ENCODE peak calls at places on chromosomes 3 and 15, in four cellular contexts. O is mesendoderm, A is A549, F is sigmoid colon. V is an unnamed sample.

GRCh38 chr3:156898296-156898880 is 72.2 kb downstream of the LEKR1 start:
- DNase-seq in A (no peak), O (peak; percentile 28), F (no peak), V (no peak)

GRCh38 chr15:25894371-25894902 is 31.3 kb upstream of the ATP10A start:
- DNase-seq in A (no peak), F (no peak), O (no peak), V (no peak)

GRCh38 chr3:9553949-9554513 is 409 bp upstream of the LHFPL4 start:
- DNase-seq in A (no peak), F (no peak), O (peak; percentile 9), V (no peak)

GRCh38 chr3:193975072-193975535 is 160.8 kb upstream of the HES1 start:
- DNase-seq in A (no peak), O (peak; percentile 94), F (no peak), V (peak; percentile 85)

GRCh38 chr3:158539414-158540014 is 31.5 kb upstream of the MLF1 start:
- DNase-seq in F (no peak), A (peak; percentile 6), O (peak; percentile 51), V (no peak)

GRCh38 chr15:95995375-95996168 is 334.9 kb upstream of the NR2F2 start:
- DNase-seq in F (no peak), A (no peak), O (no peak), V (no peak)

GRCh38 chr3:54599741-54600140 is 328.1 kb downstream of the LRTM1 start:
- DNase-seq in F (peak; percentile 69), O (no peak), A (no peak), V (no peak)

GRCh38 chr3:163328680-163329079 is 1749.6 kb downstream of the SI start:
- DNase-seq in A (no peak), F (no peak), O (peak; percentile 51), V (no peak)

GRCh38 chr3:123330441-123330991 is 118.4 kb downstream of the ADCY5 start:
- DNase-seq in O (no peak), A (no peak), F (peak; percentile 81), V (no peak)

GRCh38 chr3:76523337-76523736 is 516.6 kb upstream of the ROBO2 start:
- DNase-seq in A (no peak), O (no peak), F (no peak), V (no peak)

GRCh38 chr15:49225572-49226281 is 55.7 kb downstream of the GALK2 start:
- DNase-seq in A (no peak), F (no peak), O (peak; percentile 92), V (peak; percentile 5)

GRCh38 chr15:80010131-80010673 is 39.2 kb upstream of the BCL2A1 start:
- DNase-seq in A (no peak), F (no peak), O (no peak), V (peak; percentile 56)

GRCh38 chr15:80015156-80015555 is 44.2 kb upstream of the BCL2A1 start:
- DNase-seq in F (no peak), A (no peak), O (no peak), V (no peak)

GRCh38 chr15:80007532-80007931 is 36.5 kb upstream of the BCL2A1 start:
- DNase-seq in O (no peak), F (no peak), A (no peak), V (no peak)

DNA sequence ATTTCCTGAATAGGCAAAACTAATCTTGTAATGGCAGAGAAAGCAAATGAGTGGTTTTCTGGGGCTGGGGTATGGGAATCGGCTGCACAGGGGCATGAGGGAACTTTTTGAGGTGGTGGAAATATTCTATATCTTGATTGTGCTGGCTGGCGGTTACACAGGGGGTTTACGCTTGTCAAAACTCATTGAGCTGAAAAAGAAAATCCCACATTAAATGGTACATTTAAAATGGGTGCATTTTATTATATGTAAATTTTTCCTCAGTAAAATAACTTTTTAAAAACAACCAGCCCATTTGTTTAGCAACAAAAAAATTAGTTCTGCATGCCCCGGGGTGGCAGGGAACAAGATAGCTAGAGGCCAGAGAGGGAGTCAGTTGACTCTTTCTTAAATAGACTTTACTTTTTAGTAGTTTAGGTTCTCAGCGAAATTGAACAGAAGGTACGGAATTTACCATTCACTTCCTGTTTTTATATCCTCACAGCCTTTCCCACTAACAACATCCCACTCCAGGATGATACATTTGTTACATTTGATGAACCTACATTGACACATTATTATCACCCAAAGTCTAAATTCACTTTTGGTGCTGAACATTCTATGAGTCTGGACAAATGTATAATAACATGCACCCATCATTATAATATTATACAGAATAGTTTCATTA is 41.2 kb upstream of the BCL2A1 start:
- DNase-seq in O (no peak), F (no peak), A (no peak), V (no peak)
- H3K27ac ChIP-seq in O (no peak overlapping the region), F (no peak overlapping the region), A (no peak overlapping the region), V (peak overlapping the region; percentile 66)

GRCh38 chr15:27850050-27850449 is 249.1 kb downstream of the OCA2 start:
- DNase-seq in A (no peak), O (no peak), F (no peak), V (no peak)
- H3K27ac ChIP-seq in A (no peak overlapping the region), O (no peak overlapping the region), F (no peak overlapping the region), V (no peak overlapping the region)

DNA sequence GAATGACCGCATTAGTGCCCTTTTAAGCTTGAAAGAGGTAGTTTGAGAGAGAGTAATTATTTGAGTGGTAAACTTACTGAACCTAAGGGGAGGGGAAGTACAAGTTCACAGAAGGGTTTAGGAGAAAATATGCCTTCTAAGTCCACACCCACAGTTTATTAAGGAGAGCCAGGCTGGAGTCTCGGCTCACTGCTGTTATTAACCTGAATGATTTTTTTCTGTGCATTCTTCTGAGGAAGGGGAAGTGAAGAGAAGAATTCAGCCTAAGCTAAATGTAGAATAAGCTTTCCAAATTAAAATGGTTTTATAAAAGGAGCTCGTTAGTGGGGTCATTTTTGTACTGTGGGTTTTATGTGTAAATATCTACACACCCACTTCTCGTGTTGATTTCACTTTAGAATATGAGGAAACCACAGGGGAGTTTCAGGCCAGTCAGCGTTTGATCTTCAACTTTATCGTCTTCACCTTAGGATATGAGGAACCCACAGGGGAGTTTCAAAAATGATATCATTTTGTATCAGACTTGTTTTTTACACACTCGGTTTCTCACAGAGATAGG is 1.5 kb downstream of the WHAMM start:
- DNase-seq in A (no peak), F (no peak), O (no peak), V (no peak)
- H3K27ac ChIP-seq in A (peak overlapping the region; percentile 80), F (peak overlapping the region; percentile 100), O (no peak overlapping the region), V (peak overlapping the region; percentile 80)

GRCh38 chr3:188041193-188041592 is 112.8 kb upstream of the LPP start:
- DNase-seq in A (no peak), F (no peak), O (no peak), V (no peak)
- H3K27ac ChIP-seq in A (no peak overlapping the region), F (no peak overlapping the region), O (no peak overlapping the region), V (no peak overlapping the region)

DNA sequence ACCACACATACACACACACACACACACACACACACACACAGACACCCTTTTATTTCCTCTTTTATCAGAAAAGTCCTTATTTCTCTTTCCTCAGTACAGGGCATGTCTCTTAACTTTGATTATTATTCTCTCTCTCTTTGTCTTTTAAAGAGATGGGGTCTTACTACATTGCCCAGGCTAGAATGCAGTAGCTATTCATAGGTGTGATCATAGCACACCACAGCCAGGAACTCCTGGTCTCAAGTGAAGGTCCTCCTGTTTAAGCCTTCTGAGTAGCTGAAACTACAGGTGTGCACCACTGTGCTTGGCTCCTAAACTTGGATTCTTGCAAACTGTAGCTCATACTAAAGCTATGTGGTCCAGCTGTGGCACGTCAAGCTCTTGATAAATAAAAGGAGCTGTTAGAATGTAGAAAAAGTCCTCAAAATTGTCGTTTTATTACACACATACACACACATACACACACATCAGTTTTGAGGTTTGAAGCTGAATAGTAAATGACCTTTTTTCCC is 7.4 kb downstream of the GOLM2 start:
- DNase-seq in F (no peak), A (no peak), O (no peak), V (no peak)
- H3K27ac ChIP-seq in F (no peak overlapping the region), A (peak overlapping the region; percentile 72), O (no peak overlapping the region), V (peak overlapping the region; percentile 93)

GRCh38 chr3:45986303-45986982 is 9.2 kb downstream of the FYCO1 start:
- DNase-seq in F (peak; percentile 85), A (peak; percentile 53), O (no peak), V (peak; percentile 83)

GRCh38 chr3:45984331-45985312 is 11.0 kb downstream of the FYCO1 start:
- DNase-seq in O (no peak), F (no peak), A (no peak), V (no peak)

GRCh38 chr3:45985532-45986302 is 9.9 kb downstream of the FYCO1 start:
- DNase-seq in F (peak; percentile 78), A (no peak), O (no peak), V (no peak)

GRCh38 chr3:45981321-45982038 is 14.1 kb downstream of the FYCO1 start:
- DNase-seq in F (no peak), O (no peak), A (no peak), V (no peak)

DNA sequence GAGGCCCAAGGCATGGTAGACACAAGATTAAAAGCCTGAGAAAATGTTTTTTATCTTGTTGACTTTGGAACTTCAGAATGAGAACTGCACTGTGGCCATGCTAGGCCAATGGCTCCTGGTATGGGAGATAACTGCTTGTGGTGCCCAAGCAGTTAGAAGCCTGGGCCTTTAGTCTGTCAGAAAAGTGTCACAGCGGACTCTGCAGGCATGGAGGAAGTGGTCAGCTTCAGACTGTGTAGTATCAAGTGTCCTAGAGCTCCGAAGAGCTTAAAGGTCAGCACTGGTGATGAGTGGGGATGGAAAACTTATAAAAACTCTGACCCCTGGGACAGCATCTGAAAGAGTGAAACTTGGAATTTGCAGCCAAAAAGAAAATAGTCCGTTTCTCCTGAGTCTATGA is 11.8 kb downstream of the FYCO1 start:
- DNase-seq in F (no peak), A (no peak), O (no peak), V (no peak)
- H3K27ac ChIP-seq in F (peak overlapping the region; percentile 93), A (no peak overlapping the region), O (no peak overlapping the region), V (no peak overlapping the region)

DNA sequence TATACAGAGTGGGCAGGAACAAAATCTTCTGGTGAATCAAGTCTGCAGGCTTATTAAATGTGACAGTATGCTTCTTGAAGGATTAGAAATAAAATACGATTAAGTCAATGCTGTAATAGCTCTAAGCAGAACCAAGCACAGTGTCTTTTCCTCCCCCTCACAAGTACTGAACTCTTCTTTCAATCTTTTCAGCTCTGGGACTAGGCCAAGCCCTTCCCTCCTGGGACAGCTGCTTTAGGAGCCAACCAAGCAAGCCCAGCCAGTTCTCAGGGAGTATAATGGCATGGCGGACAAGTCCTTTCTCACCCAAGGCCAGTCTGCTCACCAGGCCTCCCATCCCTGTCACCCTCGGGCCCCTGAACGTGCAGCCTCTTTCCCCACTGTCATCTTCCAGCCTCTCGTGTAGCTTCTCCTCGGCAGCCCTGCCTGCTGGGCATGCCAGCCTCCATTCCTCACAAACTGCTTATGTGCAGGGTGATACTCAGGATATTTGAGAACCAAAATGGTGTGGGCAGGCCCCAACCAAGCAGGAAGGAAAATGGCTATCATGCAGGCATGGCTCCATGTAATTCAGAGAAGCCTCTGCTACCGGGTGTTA is 8.4 kb upstream of the PPP1R2 start:
- DNase-seq in O (no peak), A (no peak), F (no peak), V (no peak)
- H3K27ac ChIP-seq in O (no peak overlapping the region), A (no peak overlapping the region), F (no peak overlapping the region), V (no peak overlapping the region)

GRCh38 chr15:64310036-64310435 is 45.9 kb downstream of the CSNK1G1 start:
- DNase-seq in O (no peak), F (no peak), A (no peak), V (no peak)
- H3K27ac ChIP-seq in O (no peak overlapping the region), F (no peak overlapping the region), A (no peak overlapping the region), V (no peak overlapping the region)

V was measured in PC-9.